ENCODE peak calls at places on chromosomes 4 and X, in ten cellular contexts. One of them, this sample, is unnamed.

GRCh38 chr4:186260504-186261448 is 5.2 kb upstream of the F11 start:
- DNase-seq in prostate gland: no peak
- DNase-seq in right lobe of liver: peak; percentile 83
- DNase-seq in endodermal cell: no peak
- DNase-seq in CD8-positive, alpha-beta memory T cell: no peak
- DNase-seq in SK-N-SH: no peak
- DNase-seq in CD4-positive, alpha-beta memory T cell: no peak
- DNase-seq in IMR-90: peak; percentile 69
- DNase-seq in sigmoid colon: no peak
- DNase-seq in ovary: no peak
- DNase-seq in this sample: peak; percentile 5

GRCh38 chr4:17580969-17581368 is 4.0 kb downstream of the LAP3 start:
- DNase-seq in ovary: no peak
- DNase-seq in IMR-90: peak; percentile 76
- DNase-seq in CD4-positive, alpha-beta memory T cell: no peak
- DNase-seq in sigmoid colon: no peak
- DNase-seq in SK-N-SH: no peak
- DNase-seq in CD8-positive, alpha-beta memory T cell: no peak
- DNase-seq in endodermal cell: no peak
- DNase-seq in prostate gland: no peak
- DNase-seq in right lobe of liver: no peak
- DNase-seq in this sample: no peak

GRCh38 chr4:184191267-184191666 is 26.4 kb downstream of the ENPP6 start:
- DNase-seq in sigmoid colon: no peak
- DNase-seq in endodermal cell: no peak
- DNase-seq in IMR-90: no peak
- DNase-seq in CD8-positive, alpha-beta memory T cell: no peak
- DNase-seq in ovary: no peak
- DNase-seq in SK-N-SH: no peak
- DNase-seq in prostate gland: no peak
- DNase-seq in CD4-positive, alpha-beta memory T cell: no peak
- DNase-seq in right lobe of liver: no peak
- DNase-seq in this sample: no peak

GRCh38 chr4:107115185-107115847 is 79.2 kb upstream of the DKK2 start:
- DNase-seq in prostate gland: no peak
- DNase-seq in sigmoid colon: no peak
- DNase-seq in CD4-positive, alpha-beta memory T cell: no peak
- DNase-seq in endodermal cell: no peak
- DNase-seq in ovary: no peak
- DNase-seq in SK-N-SH: peak; percentile 22
- DNase-seq in IMR-90: no peak
- DNase-seq in CD8-positive, alpha-beta memory T cell: no peak
- DNase-seq in right lobe of liver: no peak
- DNase-seq in this sample: no peak

GRCh38 chrX:103360916-103361315 is 4.6 kb downstream of the TCEAL9 start:
- DNase-seq in prostate gland: no peak
- DNase-seq in CD8-positive, alpha-beta memory T cell: no peak
- DNase-seq in sigmoid colon: no peak
- DNase-seq in ovary: no peak
- DNase-seq in right lobe of liver: no peak
- DNase-seq in SK-N-SH: no peak
- DNase-seq in endodermal cell: no peak
- DNase-seq in CD4-positive, alpha-beta memory T cell: no peak
- DNase-seq in IMR-90: no peak
- DNase-seq in this sample: no peak

GRCh38 chr4:121514443-121514842 is 133.6 kb upstream of the QRFPR start:
- DNase-seq in CD8-positive, alpha-beta memory T cell: no peak
- DNase-seq in sigmoid colon: no peak
- DNase-seq in IMR-90: no peak
- DNase-seq in ovary: no peak
- DNase-seq in endodermal cell: peak; percentile 83
- DNase-seq in right lobe of liver: no peak
- DNase-seq in CD4-positive, alpha-beta memory T cell: no peak
- DNase-seq in SK-N-SH: no peak
- DNase-seq in prostate gland: no peak
- DNase-seq in this sample: no peak

GRCh38 chr4:124768596-124768995 is 56.1 kb upstream of the ANKRD50 start:
- DNase-seq in ovary: no peak
- DNase-seq in CD4-positive, alpha-beta memory T cell: no peak
- DNase-seq in SK-N-SH: no peak
- DNase-seq in endodermal cell: no peak
- DNase-seq in prostate gland: no peak
- DNase-seq in IMR-90: peak; percentile 28
- DNase-seq in right lobe of liver: no peak
- DNase-seq in CD8-positive, alpha-beta memory T cell: no peak
- DNase-seq in sigmoid colon: no peak
- DNase-seq in this sample: no peak

GRCh38 chr4:137065306-137065705 is 467.0 kb downstream of the PCDH18 start:
- DNase-seq in IMR-90: peak; percentile 49
- DNase-seq in prostate gland: no peak
- DNase-seq in right lobe of liver: no peak
- DNase-seq in SK-N-SH: no peak
- DNase-seq in CD4-positive, alpha-beta memory T cell: no peak
- DNase-seq in endodermal cell: no peak
- DNase-seq in sigmoid colon: no peak
- DNase-seq in ovary: no peak
- DNase-seq in CD8-positive, alpha-beta memory T cell: no peak
- DNase-seq in this sample: peak; percentile 3

GRCh38 chr4:185382754-185383153 is 13.0 kb downstream of the LRP2BP start:
- DNase-seq in IMR-90: no peak
- DNase-seq in CD8-positive, alpha-beta memory T cell: no peak
- DNase-seq in SK-N-SH: no peak
- DNase-seq in ovary: no peak
- DNase-seq in CD4-positive, alpha-beta memory T cell: no peak
- DNase-seq in sigmoid colon: no peak
- DNase-seq in right lobe of liver: no peak
- DNase-seq in endodermal cell: no peak
- DNase-seq in prostate gland: no peak
- DNase-seq in this sample: no peak

GRCh38 chr4:11650801-11651596 is 222.3 kb upstream of the HS3ST1 start:
- DNase-seq in right lobe of liver: no peak
- DNase-seq in sigmoid colon: no peak
- DNase-seq in SK-N-SH: no peak
- DNase-seq in CD8-positive, alpha-beta memory T cell: no peak
- DNase-seq in CD4-positive, alpha-beta memory T cell: no peak
- DNase-seq in IMR-90: peak; percentile 71
- DNase-seq in prostate gland: no peak
- DNase-seq in endodermal cell: no peak
- DNase-seq in ovary: peak; percentile 14
- DNase-seq in this sample: no peak

DNA sequence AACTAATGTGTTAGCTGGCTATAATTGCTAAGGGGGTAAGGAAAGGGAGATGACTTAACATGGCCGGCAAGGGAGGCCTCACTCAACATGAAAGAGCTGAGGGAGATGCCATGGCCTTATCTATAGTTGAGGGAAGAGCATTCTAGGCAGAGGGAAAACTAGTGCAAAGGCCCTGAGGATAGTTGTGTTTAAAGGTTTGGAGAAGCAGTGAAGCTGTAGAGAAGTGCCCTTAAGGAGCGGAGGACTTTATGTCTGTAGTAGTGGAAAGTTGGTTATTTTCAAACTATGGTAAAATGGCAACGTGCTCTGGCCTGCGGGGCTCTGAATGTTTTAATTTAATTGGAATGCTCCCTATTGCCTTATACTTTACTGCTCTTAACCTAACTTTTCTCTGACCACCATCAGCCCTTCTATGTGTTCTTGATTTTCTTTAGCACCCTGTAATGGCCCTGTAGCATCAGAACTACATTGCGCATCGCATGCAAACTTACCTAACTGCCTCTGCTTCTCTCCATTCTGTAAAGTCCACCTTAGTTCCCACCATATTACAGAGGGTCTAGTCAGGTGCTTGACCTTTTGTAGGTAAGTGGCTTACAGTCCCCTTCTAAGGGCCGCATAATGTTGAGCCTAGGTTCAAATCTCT is 35.8 kb downstream of the ERVMER34-1 start:
- DNase-seq in CD4-positive, alpha-beta memory T cell: no peak
- DNase-seq in endodermal cell: no peak
- DNase-seq in prostate gland: no peak
- DNase-seq in SK-N-SH: no peak
- DNase-seq in IMR-90: no peak
- DNase-seq in CD8-positive, alpha-beta memory T cell: no peak
- DNase-seq in ovary: no peak
- DNase-seq in sigmoid colon: no peak
- DNase-seq in right lobe of liver: no peak
- DNase-seq in this sample: no peak
- H3K4me3 ChIP-seq in CD4-positive, alpha-beta memory T cell: no peak overlapping the region
- H3K4me3 ChIP-seq in endodermal cell: peak overlapping the region; percentile 91
- H3K4me3 ChIP-seq in prostate gland: no peak overlapping the region
- H3K4me3 ChIP-seq in SK-N-SH: no peak overlapping the region
- H3K4me3 ChIP-seq in IMR-90: no peak overlapping the region
- H3K4me3 ChIP-seq in CD8-positive, alpha-beta memory T cell: no peak overlapping the region
- H3K4me3 ChIP-seq in ovary: no peak overlapping the region
- H3K4me3 ChIP-seq in sigmoid colon: no peak overlapping the region
- H3K4me3 ChIP-seq in right lobe of liver: no peak overlapping the region
- H3K4me3 ChIP-seq in this sample: no peak overlapping the region

GRCh38 chr4:151204925-151205524 is 71.9 kb upstream of the PRSS48 start:
- DNase-seq in prostate gland: no peak
- DNase-seq in sigmoid colon: no peak
- DNase-seq in endodermal cell: no peak
- DNase-seq in SK-N-SH: no peak
- DNase-seq in IMR-90: no peak
- DNase-seq in right lobe of liver: peak; percentile 62
- DNase-seq in CD8-positive, alpha-beta memory T cell: no peak
- DNase-seq in CD4-positive, alpha-beta memory T cell: no peak
- DNase-seq in ovary: no peak
- DNase-seq in this sample: no peak

GRCh38 chr4:151207868-151208267 is 69.1 kb upstream of the PRSS48 start:
- DNase-seq in endodermal cell: no peak
- DNase-seq in right lobe of liver: no peak
- DNase-seq in CD4-positive, alpha-beta memory T cell: no peak
- DNase-seq in sigmoid colon: no peak
- DNase-seq in SK-N-SH: no peak
- DNase-seq in ovary: no peak
- DNase-seq in CD8-positive, alpha-beta memory T cell: no peak
- DNase-seq in IMR-90: no peak
- DNase-seq in prostate gland: no peak
- DNase-seq in this sample: no peak

GRCh38 chr4:151206241-151207005 is 70.5 kb upstream of the PRSS48 start:
- DNase-seq in CD8-positive, alpha-beta memory T cell: no peak
- DNase-seq in sigmoid colon: no peak
- DNase-seq in right lobe of liver: no peak
- DNase-seq in prostate gland: no peak
- DNase-seq in CD4-positive, alpha-beta memory T cell: no peak
- DNase-seq in ovary: no peak
- DNase-seq in IMR-90: no peak
- DNase-seq in SK-N-SH: no peak
- DNase-seq in endodermal cell: no peak
- DNase-seq in this sample: no peak

GRCh38 chr4:151205722-151206121 is 71.2 kb upstream of the PRSS48 start:
- DNase-seq in ovary: no peak
- DNase-seq in sigmoid colon: no peak
- DNase-seq in CD4-positive, alpha-beta memory T cell: no peak
- DNase-seq in endodermal cell: no peak
- DNase-seq in CD8-positive, alpha-beta memory T cell: no peak
- DNase-seq in right lobe of liver: no peak
- DNase-seq in SK-N-SH: no peak
- DNase-seq in prostate gland: no peak
- DNase-seq in IMR-90: no peak
- DNase-seq in this sample: no peak

GRCh38 chr4:151207186-151207585 is 69.8 kb upstream of the PRSS48 start:
- DNase-seq in SK-N-SH: no peak
- DNase-seq in CD8-positive, alpha-beta memory T cell: no peak
- DNase-seq in prostate gland: no peak
- DNase-seq in endodermal cell: no peak
- DNase-seq in right lobe of liver: no peak
- DNase-seq in sigmoid colon: no peak
- DNase-seq in CD4-positive, alpha-beta memory T cell: no peak
- DNase-seq in ovary: no peak
- DNase-seq in IMR-90: no peak
- DNase-seq in this sample: no peak
- H3K4me1 ChIP-seq in SK-N-SH: no peaks in the 10 kb centered on the region
- H3K4me1 ChIP-seq in CD8-positive, alpha-beta memory T cell: no peaks in the 10 kb centered on the region
- H3K4me1 ChIP-seq in prostate gland: no peaks in the 10 kb centered on the region
- H3K4me1 ChIP-seq in endodermal cell: peaks cover 3% of the 10 kb centered on the region
- H3K4me1 ChIP-seq in right lobe of liver: no peaks in the 10 kb centered on the region
- H3K4me1 ChIP-seq in sigmoid colon: no peaks in the 10 kb centered on the region
- H3K4me1 ChIP-seq in CD4-positive, alpha-beta memory T cell: no peaks in the 10 kb centered on the region
- H3K4me1 ChIP-seq in ovary: peaks cover 20% of the 10 kb centered on the region
- H3K4me1 ChIP-seq in IMR-90: peaks cover 12% of the 10 kb centered on the region
- H3K4me1 ChIP-seq in this sample: peaks cover 8% of the 10 kb centered on the region

DNA sequence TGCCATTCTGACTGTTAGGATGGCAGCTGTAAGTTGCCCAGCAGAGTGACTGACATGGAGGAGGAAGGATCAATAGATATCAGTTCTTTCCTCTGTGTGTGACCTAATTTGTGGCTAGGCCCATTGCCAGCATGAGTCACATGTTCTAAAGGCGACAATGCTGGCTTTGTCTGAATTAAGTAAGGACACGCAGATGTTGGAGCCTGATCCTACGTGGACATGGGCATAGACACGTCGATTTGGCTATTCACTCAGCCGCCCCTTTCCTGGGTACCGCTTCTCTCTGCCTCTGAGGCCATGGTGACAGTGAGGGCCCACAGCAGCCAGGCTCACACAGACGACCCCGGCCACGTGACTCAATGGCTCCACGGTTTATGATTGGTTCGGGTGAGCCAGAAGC is 16.3 kb downstream of the PROM1 start:
- DNase-seq in CD8-positive, alpha-beta memory T cell: no peak
- DNase-seq in SK-N-SH: no peak
- DNase-seq in sigmoid colon: no peak
- DNase-seq in prostate gland: no peak
- DNase-seq in right lobe of liver: no peak
- DNase-seq in IMR-90: no peak
- DNase-seq in endodermal cell: peak; percentile 28
- DNase-seq in ovary: no peak
- DNase-seq in CD4-positive, alpha-beta memory T cell: no peak
- DNase-seq in this sample: peak; percentile 73
- H3K27ac ChIP-seq in CD8-positive, alpha-beta memory T cell: no peak overlapping the region
- H3K27ac ChIP-seq in SK-N-SH: no peak overlapping the region
- H3K27ac ChIP-seq in sigmoid colon: no peak overlapping the region
- H3K27ac ChIP-seq in prostate gland: no peak overlapping the region
- H3K27ac ChIP-seq in right lobe of liver: no peak overlapping the region
- H3K27ac ChIP-seq in IMR-90: no peak overlapping the region
- H3K27ac ChIP-seq in endodermal cell: no peak overlapping the region
- H3K27ac ChIP-seq in ovary: no peak overlapping the region
- H3K27ac ChIP-seq in CD4-positive, alpha-beta memory T cell: no peak overlapping the region
- H3K27ac ChIP-seq in this sample: peak overlapping the region; percentile 80

GRCh38 chr4:76028242-76028859 is 5.1 kb upstream of the CXCL10 start:
- DNase-seq in ovary: no peak
- DNase-seq in SK-N-SH: no peak
- DNase-seq in CD8-positive, alpha-beta memory T cell: no peak
- DNase-seq in right lobe of liver: no peak
- DNase-seq in IMR-90: peak; percentile 17
- DNase-seq in sigmoid colon: no peak
- DNase-seq in endodermal cell: no peak
- DNase-seq in CD4-positive, alpha-beta memory T cell: no peak
- DNase-seq in prostate gland: no peak
- DNase-seq in this sample: no peak
- H3K4me3 ChIP-seq in ovary: peak overlapping the region; percentile 4
- H3K4me3 ChIP-seq in SK-N-SH: peak overlapping the region; percentile 21
- H3K4me3 ChIP-seq in CD8-positive, alpha-beta memory T cell: no peak overlapping the region
- H3K4me3 ChIP-seq in right lobe of liver: peak overlapping the region; percentile 38
- H3K4me3 ChIP-seq in IMR-90: peak overlapping the region; percentile 40
- H3K4me3 ChIP-seq in sigmoid colon: no peak overlapping the region
- H3K4me3 ChIP-seq in endodermal cell: no peak overlapping the region
- H3K4me3 ChIP-seq in CD4-positive, alpha-beta memory T cell: peak overlapping the region; percentile 19
- H3K4me3 ChIP-seq in prostate gland: peak overlapping the region; percentile 2
- H3K4me3 ChIP-seq in this sample: peak overlapping the region; percentile 37

DNA sequence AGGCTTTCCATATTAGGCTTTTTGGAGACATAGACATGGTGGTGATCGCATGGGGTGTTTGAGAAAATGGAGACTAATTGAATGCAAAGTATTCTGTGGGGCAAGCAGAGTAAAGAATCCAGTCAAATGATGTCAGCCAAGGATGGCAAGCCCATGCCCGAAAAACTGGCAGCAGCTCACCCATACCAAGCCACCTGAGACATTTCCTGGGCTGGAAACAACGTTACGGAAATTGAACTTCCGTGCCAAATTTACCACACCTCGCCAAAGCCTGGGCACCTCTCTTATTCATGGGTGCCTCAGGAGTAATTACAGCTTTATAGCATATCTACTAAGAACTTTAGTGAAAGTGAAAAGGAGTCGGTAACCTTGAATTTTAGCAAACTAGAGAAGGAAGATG is 166.4 kb downstream of the CBR4 start:
- DNase-seq in CD8-positive, alpha-beta memory T cell: no peak
- DNase-seq in endodermal cell: no peak
- DNase-seq in IMR-90: no peak
- DNase-seq in ovary: no peak
- DNase-seq in SK-N-SH: no peak
- DNase-seq in CD4-positive, alpha-beta memory T cell: no peak
- DNase-seq in sigmoid colon: no peak
- DNase-seq in prostate gland: peak; percentile 66
- DNase-seq in right lobe of liver: no peak
- DNase-seq in this sample: no peak
- H3K4me1 ChIP-seq in CD8-positive, alpha-beta memory T cell: no peaks in the 10 kb centered on the region
- H3K4me1 ChIP-seq in endodermal cell: peaks cover 5% of the 10 kb centered on the region
- H3K4me1 ChIP-seq in IMR-90: peaks cover 29% of the 10 kb centered on the region
- H3K4me1 ChIP-seq in ovary: peaks cover 29% of the 10 kb centered on the region
- H3K4me1 ChIP-seq in SK-N-SH: peaks cover 5% of the 10 kb centered on the region
- H3K4me1 ChIP-seq in CD4-positive, alpha-beta memory T cell: no peaks in the 10 kb centered on the region
- H3K4me1 ChIP-seq in sigmoid colon: no peaks in the 10 kb centered on the region
- H3K4me1 ChIP-seq in prostate gland: no peaks in the 10 kb centered on the region
- H3K4me1 ChIP-seq in right lobe of liver: no peaks in the 10 kb centered on the region
- H3K4me1 ChIP-seq in this sample: peaks cover 40% of the 10 kb centered on the region

This sample was measured in SJCRH30.